ENCODE peak calls at places on chromosome 4, in eight cellular contexts. One of them, this sample, is unnamed.
A peak's percentile ranks its signal among the peaks of the same experiment; 100 is the strongest.

GRCh38 chr4:168797176-168797575 is 212.9 kb downstream of the CBR4 start:
- DNase-seq in posterior cingulate gyrus: no peak
- DNase-seq in NCI-H345: no peak
- DNase-seq in kidney epithelial cell: peak; percentile 65
- DNase-seq in LoVo: peak; percentile 41
- DNase-seq in osteocyte: no peak
- DNase-seq in activated T-cell treated with anti-CD3 and anti-CD28 coated beads, Interleukin-2, amount 50 U/mL, for 72 hours: no peak
- DNase-seq in stimulated activated CD4-positive, alpha-beta T cell treated with anti-CD3 and anti-CD28 coated beads, Interleukin-4, amount 100 ng/mL, for 48 hours: no peak
- DNase-seq in this sample: no peak

GRCh38 chr4:168857546-168858314 is 152.3 kb downstream of the CBR4 start:
- DNase-seq in posterior cingulate gyrus: no peak
- DNase-seq in NCI-H345: no peak
- DNase-seq in kidney epithelial cell: no peak
- DNase-seq in LoVo: no peak
- DNase-seq in osteocyte: no peak
- DNase-seq in activated T-cell treated with anti-CD3 and anti-CD28 coated beads, Interleukin-2, amount 50 U/mL, for 72 hours: no peak
- DNase-seq in stimulated activated CD4-positive, alpha-beta T cell treated with anti-CD3 and anti-CD28 coated beads, Interleukin-4, amount 100 ng/mL, for 48 hours: no peak
- DNase-seq in this sample: no peak

GRCh38 chr4:142324572-142324971 is 521.5 kb downstream of the INPP4B start:
- DNase-seq in posterior cingulate gyrus: no peak
- DNase-seq in NCI-H345: no peak
- DNase-seq in kidney epithelial cell: no peak
- DNase-seq in LoVo: no peak
- DNase-seq in osteocyte: no peak
- DNase-seq in activated T-cell treated with anti-CD3 and anti-CD28 coated beads, Interleukin-2, amount 50 U/mL, for 72 hours: no peak
- DNase-seq in stimulated activated CD4-positive, alpha-beta T cell treated with anti-CD3 and anti-CD28 coated beads, Interleukin-4, amount 100 ng/mL, for 48 hours: no peak
- DNase-seq in this sample: no peak

GRCh38 chr4:112036881-112037280 is 108.4 kb upstream of the FAM241A start:
- DNase-seq in posterior cingulate gyrus: no peak
- DNase-seq in NCI-H345: no peak
- DNase-seq in kidney epithelial cell: no peak
- DNase-seq in LoVo: no peak
- DNase-seq in osteocyte: no peak
- DNase-seq in activated T-cell treated with anti-CD3 and anti-CD28 coated beads, Interleukin-2, amount 50 U/mL, for 72 hours: no peak
- DNase-seq in stimulated activated CD4-positive, alpha-beta T cell treated with anti-CD3 and anti-CD28 coated beads, Interleukin-4, amount 100 ng/mL, for 48 hours: no peak
- DNase-seq in this sample: no peak

GRCh38 chr4:88143504-88143903 is 14.9 kb downstream of the ABCG2 start:
- DNase-seq in posterior cingulate gyrus: no peak
- DNase-seq in NCI-H345: no peak
- DNase-seq in kidney epithelial cell: peak; percentile 77
- DNase-seq in LoVo: peak; percentile 82
- DNase-seq in osteocyte: no peak
- DNase-seq in activated T-cell treated with anti-CD3 and anti-CD28 coated beads, Interleukin-2, amount 50 U/mL, for 72 hours: no peak
- DNase-seq in stimulated activated CD4-positive, alpha-beta T cell treated with anti-CD3 and anti-CD28 coated beads, Interleukin-4, amount 100 ng/mL, for 48 hours: no peak
- DNase-seq in this sample: no peak

GRCh38 chr4:2071912-2072867 is 13.1 kb downstream of the NAT8L start:
- DNase-seq in posterior cingulate gyrus: no peak
- DNase-seq in NCI-H345: peak; percentile 56
- DNase-seq in kidney epithelial cell: no peak
- DNase-seq in LoVo: no peak
- DNase-seq in osteocyte: no peak
- DNase-seq in activated T-cell treated with anti-CD3 and anti-CD28 coated beads, Interleukin-2, amount 50 U/mL, for 72 hours: no peak
- DNase-seq in stimulated activated CD4-positive, alpha-beta T cell treated with anti-CD3 and anti-CD28 coated beads, Interleukin-4, amount 100 ng/mL, for 48 hours: no peak
- DNase-seq in this sample: no peak

GRCh38 chr4:41409095-41409494 is 128.9 kb upstream of the LIMCH1 start:
- DNase-seq in posterior cingulate gyrus: no peak
- DNase-seq in NCI-H345: no peak
- DNase-seq in kidney epithelial cell: no peak
- DNase-seq in LoVo: no peak
- DNase-seq in osteocyte: no peak
- DNase-seq in activated T-cell treated with anti-CD3 and anti-CD28 coated beads, Interleukin-2, amount 50 U/mL, for 72 hours: no peak
- DNase-seq in stimulated activated CD4-positive, alpha-beta T cell treated with anti-CD3 and anti-CD28 coated beads, Interleukin-4, amount 100 ng/mL, for 48 hours: no peak
- DNase-seq in this sample: no peak

GRCh38 chr4:139525414-139525813 is 30.6 kb downstream of the SETD7 start:
- DNase-seq in posterior cingulate gyrus: no peak
- DNase-seq in NCI-H345: no peak
- DNase-seq in kidney epithelial cell: no peak
- DNase-seq in LoVo: no peak
- DNase-seq in osteocyte: no peak
- DNase-seq in activated T-cell treated with anti-CD3 and anti-CD28 coated beads, Interleukin-2, amount 50 U/mL, for 72 hours: no peak
- DNase-seq in stimulated activated CD4-positive, alpha-beta T cell treated with anti-CD3 and anti-CD28 coated beads, Interleukin-4, amount 100 ng/mL, for 48 hours: no peak
- DNase-seq in this sample: no peak

GRCh38 chr4:138919094-138919936 is 96.3 kb upstream of the NOCT start:
- DNase-seq in posterior cingulate gyrus: peak; percentile 83
- DNase-seq in NCI-H345: peak; percentile 84
- DNase-seq in kidney epithelial cell: peak; percentile 28
- DNase-seq in LoVo: peak; percentile 77
- DNase-seq in osteocyte: peak; percentile 89
- DNase-seq in activated T-cell treated with anti-CD3 and anti-CD28 coated beads, Interleukin-2, amount 50 U/mL, for 72 hours: peak; percentile 67
- DNase-seq in stimulated activated CD4-positive, alpha-beta T cell treated with anti-CD3 and anti-CD28 coated beads, Interleukin-4, amount 100 ng/mL, for 48 hours: peak; percentile 49
- DNase-seq in this sample: peak; percentile 86

GRCh38 chr4:139300431-139301142 is 718 bp upstream of the NAA15 start:
- DNase-seq in posterior cingulate gyrus: no peak
- DNase-seq in NCI-H345: no peak
- DNase-seq in kidney epithelial cell: no peak
- DNase-seq in LoVo: peak; percentile 54
- DNase-seq in osteocyte: peak; percentile 19
- DNase-seq in activated T-cell treated with anti-CD3 and anti-CD28 coated beads, Interleukin-2, amount 50 U/mL, for 72 hours: peak; percentile 41
- DNase-seq in stimulated activated CD4-positive, alpha-beta T cell treated with anti-CD3 and anti-CD28 coated beads, Interleukin-4, amount 100 ng/mL, for 48 hours: no peak
- DNase-seq in this sample: no peak